ENCODE peak calls at places on chromosomes 2 and 18, in six cellular contexts. T, W, O, D, F and V are unnamed samples.

GRCh38 chr2:127661949-127662510 is 13.3 kb downstream of the LIMS2 start:
- DNase-seq in T (no peak), W (no peak), O (no peak), D (no peak), F (peak), V (no peak)

GRCh38 chr2:61470122-61470951 is 550 bp downstream of the USP34 start:
- DNase-seq in T (peak), W (peak), O (peak), D (peak), F (peak), V (peak)

GRCh38 chr2:69592511-69592910 is 51.0 kb downstream of the AAK1 start:
- DNase-seq in T (no peak), W (no peak), O (no peak), D (no peak), F (no peak), V (no peak)

GRCh38 chr18:65287642-65288041 is 463.2 kb upstream of the CDH7 start:
- DNase-seq in T (no peak), W (no peak), O (no peak), D (no peak), F (no peak), V (no peak)

GRCh38 chr2:32977228-32977758 is 30.5 kb downstream of the LTBP1 start:
- DNase-seq in T (peak), W (no peak), O (no peak), D (peak), F (peak), V (no peak)

GRCh38 chr2:2875296-2875695 is 502.3 kb downstream of the EIPR1 start:
- DNase-seq in T (no peak), W (no peak), O (no peak), D (no peak), F (no peak), V (no peak)

GRCh38 chr18:3626927-3627240 is 176.9 kb downstream of the TGIF1 start:
- DNase-seq in T (no peak), W (no peak), O (no peak), D (no peak), F (no peak), V (no peak)

GRCh38 chr2:162256621-162257020 is 13.4 kb upstream of the FAP start:
- DNase-seq in T (peak), W (no peak), O (no peak), D (no peak), F (no peak), V (no peak)

GRCh38 chr18:2901405-2901989 is 54.7 kb downstream of the EMILIN2 start:
- DNase-seq in T (no peak), W (no peak), O (no peak), D (no peak), F (peak), V (no peak)

GRCh38 chr2:63792523-63792922 is 49.2 kb upstream of the UGP2 start:
- DNase-seq in T (peak), W (no peak), O (no peak), D (no peak), F (no peak), V (no peak)

GRCh38 chr2:238379096-238379810 is 47.5 kb upstream of the ASB1 start:
- DNase-seq in T (no peak), W (no peak), O (no peak), D (no peak), F (no peak), V (no peak)

GRCh38 chr2:97770450-97770849 is 57.1 kb downstream of the ZAP70 start:
- DNase-seq in T (no peak), W (no peak), O (no peak), D (no peak), F (no peak), V (no peak)

GRCh38 chr2:113675885-113676284 is 48.8 kb downstream of the RABL2A start:
- DNase-seq in T (no peak), W (no peak), O (no peak), D (no peak), F (no peak), V (no peak)

GRCh38 chr18:8794133-8794986 is 89.0 kb downstream of the MTCL1 start:
- DNase-seq in T (peak), W (no peak), O (no peak), D (no peak), F (no peak), V (no peak)